ENCODE peak calls at places on chromosomes 4 and X, in five cellular contexts. One of them, this sample, is unnamed.

GRCh38 chrX:151711787-151712186 is 4.0 kb upstream of the FATE1 start:
- DNase-seq in H1: no peak
- DNase-seq in K562: no peak
- DNase-seq in GM12878: no peak
- DNase-seq in HepG2: no peak
- DNase-seq in this sample: no peak

GRCh38 chr4:176671532-176671931 is 121.2 kb downstream of the VEGFC start:
- DNase-seq in H1: no peak
- DNase-seq in GM12878: no peak
- DNase-seq in K562: no peak
- DNase-seq in HepG2: no peak
- DNase-seq in this sample: no peak

GRCh38 chrX:11558972-11559371 is 106.7 kb downstream of the ARHGAP6 start:
- DNase-seq in K562: peak
- DNase-seq in GM12878: no peak
- DNase-seq in H1: peak
- DNase-seq in HepG2: peak
- DNase-seq in this sample: peak

GRCh38 chr4:7904942-7905341 is 34.7 kb downstream of the AFAP1 start:
- DNase-seq in HepG2: no peak
- DNase-seq in GM12878: no peak
- DNase-seq in H1: no peak
- DNase-seq in K562: no peak
- DNase-seq in this sample: no peak

GRCh38 chrX:39017716-39018115 is 216.5 kb downstream of the MID1IP1 start:
- DNase-seq in K562: no peak
- DNase-seq in GM12878: no peak
- DNase-seq in HepG2: peak
- DNase-seq in H1: no peak
- DNase-seq in this sample: no peak

GRCh38 chr4:151266542-151266941 is 10.4 kb upstream of the PRSS48 start:
- DNase-seq in HepG2: no peak
- DNase-seq in H1: no peak
- DNase-seq in K562: no peak
- DNase-seq in GM12878: no peak
- DNase-seq in this sample: no peak

GRCh38 chr4:145531193-145531592 is 49.5 kb downstream of the SMAD1 start:
- DNase-seq in GM12878: no peak
- DNase-seq in HepG2: no peak
- DNase-seq in H1: no peak
- DNase-seq in K562: no peak
- DNase-seq in this sample: peak

GRCh38 chr4:75142850-75143249 is 209.9 kb downstream of the PARM1 start:
- DNase-seq in HepG2: no peak
- DNase-seq in GM12878: no peak
- DNase-seq in K562: no peak
- DNase-seq in H1: no peak
- DNase-seq in this sample: no peak

GRCh38 chrX:107935200-107935599 is 47.0 kb downstream of the TEX13B start:
- DNase-seq in K562: no peak
- DNase-seq in GM12878: no peak
- DNase-seq in H1: no peak
- DNase-seq in HepG2: no peak
- DNase-seq in this sample: no peak

GRCh38 chrX:108270280-108270679 is 167.9 kb downstream of the COL4A6 start:
- DNase-seq in HepG2: no peak
- DNase-seq in K562: no peak
- DNase-seq in GM12878: no peak
- DNase-seq in H1: no peak
- DNase-seq in this sample: no peak

GRCh38 chr4:37453361-37454262 is 209.1 kb downstream of the NWD2 start:
- DNase-seq in GM12878: no peak
- DNase-seq in HepG2: no peak
- DNase-seq in H1: peak
- DNase-seq in K562: peak
- DNase-seq in this sample: peak

GRCh38 chr4:1192091-1192492 is 19.7 kb upstream of the SPON2 start:
- DNase-seq in K562: no peak
- DNase-seq in H1: no peak
- DNase-seq in GM12878: no peak
- DNase-seq in HepG2: no peak
- DNase-seq in this sample: peak

GRCh38 chr4:173528378-173529321 is 1.4 kb downstream of the HAND2 start:
- DNase-seq in GM12878: no peak
- DNase-seq in H1: peak
- DNase-seq in K562: peak
- DNase-seq in HepG2: no peak
- DNase-seq in this sample: peak

GRCh38 chrX:41010188-41010846 is 74.9 kb upstream of the USP9X start:
- DNase-seq in HepG2: peak
- DNase-seq in GM12878: no peak
- DNase-seq in K562: peak
- DNase-seq in H1: peak
- DNase-seq in this sample: peak

GRCh38 chr4:99657801-99658200 is at the start of gene C4orf54:
- DNase-seq in H1: no peak
- DNase-seq in HepG2: no peak
- DNase-seq in K562: no peak
- DNase-seq in GM12878: no peak
- DNase-seq in this sample: no peak

GRCh38 chr4:3190549-3190948 is 58.4 kb upstream of the MSANTD1 start:
- DNase-seq in GM12878: no peak
- DNase-seq in H1: no peak
- DNase-seq in HepG2: no peak
- DNase-seq in K562: no peak
- DNase-seq in this sample: no peak

GRCh38 chr4:137621056-137621455 is 88.8 kb upstream of the PCDH18 start:
- DNase-seq in HepG2: no peak
- DNase-seq in H1: no peak
- DNase-seq in GM12878: no peak
- DNase-seq in K562: no peak
- DNase-seq in this sample: no peak

GRCh38 chr4:57044996-57045395 is 65.2 kb downstream of the IGFBP7 start:
- DNase-seq in H1: no peak
- DNase-seq in HepG2: peak
- DNase-seq in K562: no peak
- DNase-seq in GM12878: no peak
- DNase-seq in this sample: no peak

GRCh38 chr4:54226399-54227260 is 2.5 kb upstream of the PDGFRA start:
- DNase-seq in GM12878: no peak
- DNase-seq in H1: peak
- DNase-seq in K562: no peak
- DNase-seq in HepG2: no peak
- DNase-seq in this sample: no peak

GRCh38 chr4:14223461-14223860 is 595.9 kb upstream of the BOD1L1 start:
- DNase-seq in K562: no peak
- DNase-seq in GM12878: no peak
- DNase-seq in H1: no peak
- DNase-seq in HepG2: no peak
- DNase-seq in this sample: no peak

GRCh38 chr4:171954650-171955049 is 141.4 kb downstream of the GALNTL6 start:
- DNase-seq in H1: no peak
- DNase-seq in HepG2: no peak
- DNase-seq in K562: no peak
- DNase-seq in GM12878: peak
- DNase-seq in this sample: no peak

GRCh38 chr4:146243141-146243882 is 29.0 kb downstream of the REELD1 start:
- DNase-seq in HepG2: no peak
- DNase-seq in K562: peak
- DNase-seq in H1: peak
- DNase-seq in GM12878: peak
- DNase-seq in this sample: no peak

GRCh38 chr4:168877779-168878491 is 132.1 kb downstream of the CBR4 start:
- DNase-seq in GM12878: no peak
- DNase-seq in H1: peak
- DNase-seq in K562: no peak
- DNase-seq in HepG2: no peak
- DNase-seq in this sample: peak

GRCh38 chr4:74757136-74757535 is 37.2 kb downstream of the BTC start:
- DNase-seq in HepG2: no peak
- DNase-seq in K562: no peak
- DNase-seq in GM12878: no peak
- DNase-seq in H1: no peak
- DNase-seq in this sample: no peak

GRCh38 chr4:94583938-94584641 is 132.3 kb downstream of the PDLIM5 start:
- DNase-seq in K562: no peak
- DNase-seq in HepG2: no peak
- DNase-seq in GM12878: no peak
- DNase-seq in H1: no peak
- DNase-seq in this sample: no peak
- TF ChIP-seq CTCF in K562: no peak
- TF ChIP-seq CTCF in HepG2: no peak
- TF ChIP-seq CTCF in GM12878: no peak
- TF ChIP-seq CTCF in H1: no peak
- TF ChIP-seq CTCF in this sample: no peak

DNA sequence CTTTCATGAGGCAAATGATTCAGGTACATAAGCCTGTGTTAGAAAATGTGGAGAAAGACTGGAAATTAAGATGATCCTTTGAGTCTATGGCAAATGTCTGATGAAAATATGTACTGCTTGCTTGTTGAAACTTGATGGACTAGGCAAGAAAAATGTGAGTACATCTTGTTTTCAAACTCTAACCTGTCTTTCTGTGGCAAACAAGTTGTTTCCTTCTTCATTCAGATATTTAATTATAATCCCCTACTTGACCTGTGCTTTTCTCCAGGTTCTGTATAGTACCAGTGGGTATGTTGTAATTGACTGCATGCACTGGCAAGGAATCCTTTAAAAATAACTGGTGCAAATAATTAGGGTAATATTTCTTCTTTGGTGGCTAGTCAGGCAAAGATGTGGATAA is 136.7 kb downstream of the ARHGAP24 start:
- DNase-seq in GM12878: no peak
- DNase-seq in H1: no peak
- DNase-seq in K562: no peak
- DNase-seq in HepG2: no peak
- DNase-seq in this sample: no peak
- TF ChIP-seq JUND in GM12878: no peak
- TF ChIP-seq JUND in H1: no peak
- TF ChIP-seq JUND in K562: no peak
- TF ChIP-seq JUND in HepG2: no peak
- TF ChIP-seq JUND in this sample: no peak

DNA sequence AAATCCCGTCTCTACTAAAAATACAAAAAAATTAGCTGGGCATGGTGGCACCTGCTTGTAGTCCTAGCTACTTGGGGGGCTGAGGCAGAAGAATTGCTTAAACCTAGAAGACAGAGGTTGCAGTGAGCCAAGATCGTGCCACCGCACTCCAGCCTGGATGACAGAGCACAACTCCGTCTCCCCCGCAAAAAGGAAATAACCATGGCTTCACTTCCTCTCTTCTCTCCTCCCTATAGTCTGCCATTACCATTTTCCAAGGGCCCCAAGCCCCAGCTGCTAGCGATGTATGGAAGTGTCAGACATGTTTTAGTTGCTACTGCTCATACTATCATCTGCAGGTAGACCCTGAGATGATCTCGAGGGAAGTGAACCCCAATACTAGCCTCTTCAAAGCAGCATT is 177.3 kb upstream of the FAM9B start:
- DNase-seq in HepG2: no peak
- DNase-seq in H1: no peak
- DNase-seq in GM12878: no peak
- DNase-seq in K562: no peak
- DNase-seq in this sample: no peak
- TF ChIP-seq RFX5 in HepG2: no peak
- TF ChIP-seq RFX5 in H1: no peak
- TF ChIP-seq RFX5 in GM12878: no peak
- TF ChIP-seq RFX5 in K562: no peak
- TF ChIP-seq RFX5 in this sample: no peak

GRCh38 chrX:111447298-111447697 is 35.3 kb upstream of the DCX start:
- DNase-seq in K562: peak
- DNase-seq in H1: peak
- DNase-seq in GM12878: no peak
- DNase-seq in HepG2: peak
- DNase-seq in this sample: peak
- TF ChIP-seq CTCF in K562: peak
- TF ChIP-seq CTCF in H1: peak
- TF ChIP-seq CTCF in GM12878: peak
- TF ChIP-seq CTCF in HepG2: peak
- TF ChIP-seq CTCF in this sample: peak

GRCh38 chrX:71935542-71935941 is 24.9 kb downstream of the NHSL2 start:
- DNase-seq in H1: no peak
- DNase-seq in GM12878: no peak
- DNase-seq in HepG2: no peak
- DNase-seq in K562: no peak
- DNase-seq in this sample: no peak
- TF ChIP-seq JUND in H1: no peak
- TF ChIP-seq JUND in GM12878: no peak
- TF ChIP-seq JUND in HepG2: no peak
- TF ChIP-seq JUND in K562: no peak
- TF ChIP-seq JUND in this sample: no peak

GRCh38 chrX:153725832-153726285 is 1.2 kb downstream of the ABCD1 start:
- DNase-seq in GM12878: no peak
- DNase-seq in K562: no peak
- DNase-seq in HepG2: no peak
- DNase-seq in H1: no peak
- DNase-seq in this sample: peak

GRCh38 chrX:153725039-153725831 is 579 bp downstream of the ABCD1 start:
- DNase-seq in K562: no peak
- DNase-seq in H1: peak
- DNase-seq in GM12878: no peak
- DNase-seq in HepG2: no peak
- DNase-seq in this sample: no peak

GRCh38 chrX:153728095-153728494 is 3.4 kb downstream of the ABCD1 start:
- DNase-seq in H1: no peak
- DNase-seq in HepG2: peak
- DNase-seq in K562: no peak
- DNase-seq in GM12878: no peak
- DNase-seq in this sample: no peak

GRCh38 chrX:153727108-153727931 is 2.7 kb downstream of the ABCD1 start:
- DNase-seq in HepG2: peak
- DNase-seq in H1: no peak
- DNase-seq in GM12878: no peak
- DNase-seq in K562: no peak
- DNase-seq in this sample: no peak

GRCh38 chrX:153726286-153727107 is 1.8 kb downstream of the ABCD1 start:
- DNase-seq in H1: peak
- DNase-seq in HepG2: peak
- DNase-seq in K562: peak
- DNase-seq in GM12878: peak
- DNase-seq in this sample: peak
- TF ChIP-seq RFX5 in H1: no peak
- TF ChIP-seq RFX5 in HepG2: no peak
- TF ChIP-seq RFX5 in K562: no peak
- TF ChIP-seq RFX5 in GM12878: no peak
- TF ChIP-seq RFX5 in this sample: no peak

GRCh38 chr4:65865489-65865888 is 195.2 kb upstream of the EPHA5 start:
- DNase-seq in K562: no peak
- DNase-seq in GM12878: no peak
- DNase-seq in HepG2: peak
- DNase-seq in H1: no peak
- DNase-seq in this sample: peak
- TF ChIP-seq CTCF in K562: no peak
- TF ChIP-seq CTCF in GM12878: peak
- TF ChIP-seq CTCF in HepG2: peak
- TF ChIP-seq CTCF in H1: peak
- TF ChIP-seq CTCF in this sample: peak

GRCh38 chr4:16715482-16715881 is 183.0 kb downstream of the LDB2 start:
- DNase-seq in GM12878: no peak
- DNase-seq in HepG2: no peak
- DNase-seq in K562: no peak
- DNase-seq in H1: no peak
- DNase-seq in this sample: no peak
- TF ChIP-seq JUND in GM12878: no peak
- TF ChIP-seq JUND in HepG2: no peak
- TF ChIP-seq JUND in K562: no peak
- TF ChIP-seq JUND in H1: no peak
- TF ChIP-seq JUND in this sample: no peak

GRCh38 chr4:6768539-6768905 is 14.0 kb upstream of the KIAA0232 start:
- DNase-seq in H1: no peak
- DNase-seq in K562: no peak
- DNase-seq in HepG2: no peak
- DNase-seq in GM12878: no peak
- DNase-seq in this sample: no peak
- TF ChIP-seq RFX5 in H1: no peak
- TF ChIP-seq RFX5 in K562: no peak
- TF ChIP-seq RFX5 in HepG2: no peak
- TF ChIP-seq RFX5 in GM12878: no peak
- TF ChIP-seq RFX5 in this sample: no peak